ENCODE peak calls at places on chromosomes 7 and 10, in eight cellular contexts. R is psoas muscle, K is Daoy, I is progenitor cell of endocrine pancreas, E is KBM-7, J is endothelial cell, M is left ventricle myocardium inferior, A is naive B cell. Z is an unnamed sample.

GRCh38 chr7:25638590-25638989 is 410.3 kb upstream of the NPVF start:
- DNase-seq in A (no peak), E (no peak), I (no peak), R (no peak), K (no peak), J (no peak), M (no peak), Z (no peak)

GRCh38 chr10:32982911-32983310 is 24.9 kb upstream of the ITGB1 start:
- DNase-seq in J (no peak), E (no peak), M (no peak), A (no peak), K (no peak), R (no peak), I (no peak), Z (no peak)

GRCh38 chr7:112701456-112701855 is 88.7 kb downstream of the TMEM168 start:
- DNase-seq in M (no peak), R (no peak), J (no peak), K (no peak), E (no peak), I (no peak), A (no peak), Z (no peak)

GRCh38 chr7:139016931-139017511 is 18.8 kb downstream of the ZC3HAV1L start:
- DNase-seq in K (peak; percentile 68), A (peak; percentile 31), E (peak; percentile 70), R (no peak), M (peak; percentile 36), J (peak; percentile 57), I (peak; percentile 19), Z (peak; percentile 88)

GRCh38 chr7:28207486-28208158 is 27.0 kb upstream of the JAZF1 start:
- DNase-seq in J (no peak), K (peak; percentile 79), E (peak; percentile 9), A (peak; percentile 64), I (no peak), M (no peak), R (no peak), Z (no peak)

GRCh38 chr10:6763417-6763816 is 183.3 kb upstream of the PRKCQ start:
- DNase-seq in J (no peak), R (no peak), E (no peak), M (no peak), K (no peak), I (no peak), A (no peak), Z (no peak)

GRCh38 chr10:73790886-73791625 is 5.7 kb downstream of the ZSWIM8 start:
- DNase-seq in J (no peak), M (no peak), I (no peak), A (no peak), R (no peak), E (no peak), K (no peak), Z (no peak)

GRCh38 chr10:6002809-6003500 is 25.6 kb upstream of the IL15RA start:
- DNase-seq in R (no peak), E (no peak), M (no peak), J (no peak), K (no peak), A (no peak), I (no peak), Z (no peak)

GRCh38 chr7:100655908-100656674 is at the start of gene ACTL6B:
- DNase-seq in R (peak; percentile 79), J (peak; percentile 96), K (peak; percentile 84), I (peak; percentile 62), E (peak; percentile 74), A (no peak), M (peak; percentile 59), Z (peak; percentile 100)

GRCh38 chr10:13792011-13792410 is 205.2 kb downstream of the PRPF18 start:
- DNase-seq in A (no peak), J (no peak), K (no peak), R (no peak), M (peak; percentile 77), E (no peak), I (no peak), Z (peak; percentile 71)

GRCh38 chr10:51879238-51879637 is 179.8 kb upstream of the CSTF2T start:
- DNase-seq in J (no peak), R (no peak), A (no peak), K (peak; percentile 86), M (no peak), E (no peak), I (no peak), Z (no peak)

GRCh38 chr7:26329520-26330269 is 38.0 kb downstream of the SNX10 start:
- DNase-seq in J (no peak), E (peak; percentile 74), R (no peak), I (no peak), K (no peak), M (peak; percentile 33), A (peak; percentile 39), Z (no peak)

GRCh38 chr7:128275651-128276050 is 34.6 kb downstream of the LEP start:
- DNase-seq in A (no peak), M (no peak), I (no peak), R (no peak), J (no peak), E (no peak), K (no peak), Z (no peak)

GRCh38 chr7:15972767-15973362 is 286.4 kb upstream of the MEOX2 start:
- DNase-seq in J (no peak), R (no peak), I (no peak), A (no peak), K (peak; percentile 12), E (peak; percentile 38), M (no peak), Z (no peak)

GRCh38 chr10:77320852-77321496 is 316.6 kb downstream of the KCNMA1 start:
- DNase-seq in R (no peak), A (no peak), J (no peak), E (no peak), I (no peak), K (peak; percentile 54), M (no peak), Z (no peak)